ENCODE peak calls at places on chromosomes 7 and 10, in ten cellular contexts. C, T, D, Z, J, U, P, Q, B and N are unnamed samples.

GRCh38 chr7:83410989-83411591 is 237.8 kb downstream of the SEMA3E start:
- DNase-seq in C (peak), T (no peak), D (peak), Z (peak), J (no peak), U (peak), P (peak), Q (peak), B (peak), N (peak)

GRCh38 chr7:111076205-111076604 is 14.7 kb upstream of the LRRN3 start:
- DNase-seq in C (no peak), T (no peak), D (peak), Z (no peak), J (no peak), U (peak), P (no peak), Q (no peak), B (no peak), N (no peak)

GRCh38 chr7:53811555-53812079 is 730.6 kb upstream of the VSTM2A start:
- DNase-seq in C (peak), T (no peak), D (no peak), Z (no peak), J (no peak), U (no peak), P (no peak), Q (no peak), B (no peak), N (no peak)

GRCh38 chr10:57338823-57339558 is 928.7 kb downstream of the IPMK start:
- DNase-seq in C (peak), T (no peak), D (peak), Z (peak), J (no peak), U (peak), P (peak), Q (peak), B (peak), N (peak)

GRCh38 chr7:16471933-16472332 is 6.4 kb upstream of the SOSTDC1 start:
- DNase-seq in C (no peak), T (no peak), D (no peak), Z (no peak), J (no peak), U (no peak), P (no peak), Q (no peak), B (no peak), N (no peak)

GRCh38 chr7:105389090-105389650 is 449 bp upstream of the SRPK2 start:
- DNase-seq in C (peak), T (no peak), D (peak), Z (no peak), J (peak), U (peak), P (peak), Q (peak), B (peak), N (no peak)

GRCh38 chr10:78577673-78578072 is 491.1 kb upstream of the ZMIZ1 start:
- DNase-seq in C (peak), T (no peak), D (no peak), Z (no peak), J (no peak), U (no peak), P (no peak), Q (no peak), B (no peak), N (no peak)

GRCh38 chr7:12389089-12389700 is 14.5 kb downstream of the VWDE start:
- DNase-seq in C (peak), T (no peak), D (peak), Z (peak), J (no peak), U (peak), P (peak), Q (peak), B (peak), N (peak)

GRCh38 chr10:118958984-118959916 is 70.3 kb upstream of the NANOS1 start:
- DNase-seq in C (no peak), T (peak), D (peak), Z (peak), J (peak), U (peak), P (no peak), Q (no peak), B (peak), N (no peak)

GRCh38 chr10:101380353-101381017 is 26.5 kb downstream of the BTRC start:
- DNase-seq in C (no peak), T (no peak), D (peak), Z (no peak), J (no peak), U (no peak), P (no peak), Q (no peak), B (no peak), N (no peak)

GRCh38 chr10:15280974-15281373 is 90.1 kb downstream of the FAM171A1 start:
- DNase-seq in C (no peak), T (no peak), D (no peak), Z (no peak), J (no peak), U (no peak), P (no peak), Q (no peak), B (no peak), N (no peak)

GRCh38 chr7:155506854-155507337 is 39.5 kb downstream of the CNPY1 start:
- DNase-seq in C (peak), T (no peak), D (peak), Z (no peak), J (no peak), U (no peak), P (peak), Q (no peak), B (no peak), N (no peak)

GRCh38 chr10:572066-572465 is 117.4 kb downstream of the DIP2C start:
- DNase-seq in C (no peak), T (no peak), D (no peak), Z (no peak), J (no peak), U (no peak), P (no peak), Q (no peak), B (no peak), N (peak)

GRCh38 chr7:47580811-47581331 is 1.0 kb downstream of the TNS3 start:
- DNase-seq in C (peak), T (no peak), D (no peak), Z (no peak), J (no peak), U (no peak), P (peak), Q (no peak), B (peak), N (no peak)

GRCh38 chr10:36647540-36647939 is 477.9 kb upstream of the ANKRD30A start:
- DNase-seq in C (no peak), T (no peak), D (no peak), Z (no peak), J (no peak), U (no peak), P (peak), Q (peak), B (no peak), N (no peak)

GRCh38 chr10:29135318-29135717 is 153.6 kb upstream of the LYZL1 start:
- DNase-seq in C (no peak), T (no peak), D (no peak), Z (no peak), J (no peak), U (no peak), P (no peak), Q (no peak), B (no peak), N (no peak)

GRCh38 chr7:128406147-128406985 is 3.4 kb downstream of the IMPDH1 start:
- DNase-seq in C (peak), T (no peak), D (peak), Z (no peak), J (no peak), U (no peak), P (peak), Q (no peak), B (no peak), N (no peak)

GRCh38 chr7:34596887-34597286 is 61.1 kb upstream of the NPSR1 start:
- DNase-seq in C (no peak), T (no peak), D (peak), Z (no peak), J (no peak), U (no peak), P (peak), Q (peak), B (peak), N (no peak)

GRCh38 chr10:3173173-3173878 is 744 bp upstream of the PITRM1 start:
- DNase-seq in C (no peak), T (no peak), D (peak), Z (no peak), J (no peak), U (no peak), P (peak), Q (no peak), B (peak), N (no peak)

GRCh38 chr10:97577701-97578100 is 5.1 kb downstream of the ANKRD2 start:
- DNase-seq in C (no peak), T (no peak), D (no peak), Z (no peak), J (no peak), U (no peak), P (no peak), Q (no peak), B (no peak), N (no peak)

GRCh38 chr10:34134602-34135001 is 680.5 kb downstream of the PARD3 start:
- DNase-seq in C (no peak), T (no peak), D (no peak), Z (no peak), J (no peak), U (no peak), P (no peak), Q (no peak), B (no peak), N (no peak)

GRCh38 chr10:59847326-59847725 is 59.0 kb downstream of the CCDC6 start:
- DNase-seq in C (no peak), T (no peak), D (no peak), Z (no peak), J (no peak), U (no peak), P (peak), Q (no peak), B (no peak), N (no peak)

GRCh38 chr10:106560925-106561640 is 603.4 kb downstream of the SORCS1 start:
- DNase-seq in C (no peak), T (no peak), D (peak), Z (no peak), J (no peak), U (peak), P (no peak), Q (peak), B (no peak), N (no peak)

GRCh38 chr7:107712025-107712424 is 31.9 kb upstream of the CBLL1 start:
- DNase-seq in C (no peak), T (no peak), D (no peak), Z (no peak), J (no peak), U (no peak), P (no peak), Q (no peak), B (no peak), N (no peak)

GRCh38 chr7:46178685-46179084 is 257.6 kb upstream of the IGFBP3 start:
- DNase-seq in C (no peak), T (no peak), D (peak), Z (no peak), J (no peak), U (peak), P (no peak), Q (no peak), B (no peak), N (peak)

GRCh38 chr10:47326927-47327330 is 4.7 kb downstream of the GDF2 start:
- DNase-seq in C (no peak), T (no peak), D (no peak), Z (no peak), J (peak), U (no peak), P (no peak), Q (no peak), B (no peak), N (no peak)

GRCh38 chr7:148983220-148984146 is 44.8 kb downstream of the PDIA4 start:
- DNase-seq in C (peak), T (peak), D (peak), Z (no peak), J (peak), U (peak), P (peak), Q (peak), B (peak), N (no peak)

GRCh38 chr7:101882595-101883564 is 65.5 kb downstream of the CUX1 start:
- DNase-seq in C (peak), T (peak), D (peak), Z (peak), J (peak), U (peak), P (peak), Q (peak), B (peak), N (peak)

GRCh38 chr10:79178614-79179403 is 110.0 kb downstream of the ZMIZ1 start:
- DNase-seq in C (peak), T (no peak), D (no peak), Z (no peak), J (no peak), U (peak), P (no peak), Q (peak), B (no peak), N (peak)

GRCh38 chr7:125136755-125137547 is 207.3 kb upstream of the POT1 start:
- DNase-seq in C (no peak), T (no peak), D (peak), Z (no peak), J (no peak), U (no peak), P (no peak), Q (no peak), B (peak), N (no peak)